ENCODE peak calls at places on chromosomes 3 and 15, in ten cellular contexts. M is fibroblast of lung; H is CD4-positive, alpha-beta T cell; X is tibial nerve; Z is breast epithelium; A is brain microvascular endothelial cell; W is IMR-90; I is CD8-positive, alpha-beta memory T cell; R is coronary artery; S is adrenal gland. T is an unnamed sample.

GRCh38 chr15:88974392-88974791 is 61.2 kb upstream of the MFGE8 start:
- DNase-seq in M (peak), R (no peak), H (no peak), S (no peak), A (peak), I (no peak), Z (no peak), W (peak), X (no peak), T (peak)

GRCh38 chr15:65132841-65133549 is 613 bp downstream of the PDCD7 start:
- DNase-seq in W (peak), H (no peak), X (no peak), S (peak), A (peak), Z (no peak), R (no peak), M (peak), I (peak), T (peak)

GRCh38 chr3:97736928-97737327 is 27.6 kb upstream of the ARL6 start:
- DNase-seq in R (no peak), W (no peak), Z (no peak), A (no peak), M (no peak), X (no peak), I (no peak), S (no peak), H (no peak), T (no peak)

GRCh38 chr3:45751537-45752242 is 44.6 kb downstream of the SLC6A20 start:
- DNase-seq in R (no peak), A (no peak), S (no peak), I (no peak), W (peak), H (no peak), M (no peak), X (no peak), Z (no peak), T (peak)

GRCh38 chr3:13894096-13894811 is 14.4 kb upstream of the WNT7A start:
- DNase-seq in R (no peak), M (no peak), S (no peak), H (no peak), X (no peak), Z (no peak), A (no peak), W (no peak), I (no peak), T (no peak)

GRCh38 chr15:101723161-101723873 is 956 bp downstream of the TARS3 start:
- DNase-seq in I (peak), H (no peak), X (no peak), W (peak), R (no peak), Z (no peak), A (peak), S (peak), M (peak), T (peak)

GRCh38 chr15:83871808-83872559 is 218.1 kb downstream of the ADAMTSL3 start:
- DNase-seq in Z (no peak), M (peak), W (peak), X (no peak), H (no peak), S (peak), I (no peak), R (no peak), A (peak), T (peak)

GRCh38 chr15:83011271-83012037 is at the start of gene C15orf40:
- DNase-seq in M (peak), R (peak), S (peak), A (peak), X (peak), Z (peak), I (peak), H (peak), W (peak), T (peak)

GRCh38 chr3:181700168-181701087 is 11.3 kb upstream of the SOX2 start:
- DNase-seq in A (peak), H (peak), R (no peak), I (peak), M (peak), X (no peak), Z (no peak), S (peak), W (peak), T (peak)

GRCh38 chr15:96047255-96047931 is 283.1 kb upstream of the NR2F2 start:
- DNase-seq in X (no peak), R (no peak), Z (no peak), S (no peak), W (peak), H (no peak), A (peak), M (peak), I (no peak), T (peak)

GRCh38 chr15:95401586-95401985 is 928.9 kb upstream of the NR2F2 start:
- DNase-seq in H (no peak), M (no peak), I (no peak), Z (no peak), S (no peak), R (no peak), W (peak), X (no peak), A (no peak), T (no peak)

GRCh38 chr3:10194328-10195071 is 29.8 kb downstream of the IRAK2 start:
- DNase-seq in W (no peak), I (peak), M (no peak), R (peak), A (no peak), Z (peak), X (no peak), S (peak), H (peak), T (peak)

GRCh38 chr15:73934281-73934680 is 8.0 kb downstream of the LOXL1 start:
- DNase-seq in Z (no peak), X (no peak), I (no peak), H (no peak), W (no peak), R (no peak), S (no peak), A (no peak), M (no peak), T (no peak)

GRCh38 chr3:14929310-14930070 is 17.9 kb upstream of the NR2C2 start:
- DNase-seq in R (no peak), W (no peak), M (no peak), Z (no peak), X (no peak), I (no peak), A (no peak), H (no peak), S (no peak), T (no peak)

GRCh38 chr3:94524102-94524922 is 461.5 kb downstream of the NSUN3 start:
- DNase-seq in I (no peak), H (no peak), W (no peak), M (no peak), S (no peak), R (no peak), X (no peak), A (no peak), Z (no peak), T (no peak)

GRCh38 chr3:132399054-132399929 is 18.0 kb upstream of the DNAJC13 start:
- DNase-seq in S (peak), W (peak), H (no peak), A (peak), Z (no peak), I (no peak), R (no peak), M (peak), X (no peak), T (peak)

GRCh38 chr3:56725175-56725574 is 42.1 kb upstream of the TASOR start:
- DNase-seq in Z (no peak), M (peak), I (peak), H (peak), R (no peak), W (no peak), S (no peak), A (no peak), X (no peak), T (no peak)

GRCh38 chr3:106013971-106014370 is 145.2 kb upstream of the CBLB start:
- DNase-seq in H (no peak), W (peak), X (no peak), A (peak), M (peak), S (no peak), Z (no peak), I (no peak), R (no peak), T (peak)

GRCh38 chr3:16724487-16724886 is 119.3 kb upstream of the DAZL start:
- DNase-seq in S (no peak), X (no peak), R (no peak), I (no peak), M (peak), Z (no peak), A (peak), H (no peak), W (no peak), T (no peak)

GRCh38 chr15:23075927-23076326 is 36.6 kb upstream of the TUBGCP5 start:
- DNase-seq in M (no peak), R (no peak), I (no peak), A (no peak), H (no peak), X (no peak), S (no peak), Z (no peak), W (no peak), T (no peak)

GRCh38 chr3:6965881-6966280 is 105.0 kb downstream of the GRM7 start:
- DNase-seq in I (no peak), W (no peak), Z (no peak), M (no peak), X (no peak), A (no peak), H (no peak), R (no peak), S (no peak), T (no peak)

GRCh38 chr15:60859996-60860494 is 369.1 kb downstream of the RORA start:
- DNase-seq in A (no peak), I (no peak), H (no peak), W (peak), M (peak), X (no peak), R (no peak), Z (peak), S (no peak), T (peak)

GRCh38 chr3:39255503-39256325 is 24.1 kb downstream of the CX3CR1 start:
- DNase-seq in W (no peak), H (no peak), X (no peak), Z (no peak), M (no peak), I (no peak), S (peak), R (no peak), A (no peak), T (no peak)

GRCh38 chr15:31023841-31024240 is 32.4 kb upstream of the MTMR10 start:
- DNase-seq in W (peak), R (no peak), H (no peak), S (no peak), X (no peak), I (no peak), Z (no peak), A (no peak), M (peak), T (no peak)

GRCh38 chr3:10383850-10384248 is 62.9 kb upstream of the SEC13 start:
- DNase-seq in R (no peak), Z (no peak), A (no peak), W (no peak), M (no peak), S (no peak), I (no peak), H (no peak), X (no peak), T (no peak)

GRCh38 chr3:196596355-196596754 is 27.9 kb downstream of the FBXO45 start:
- DNase-seq in X (no peak), H (no peak), I (no peak), R (no peak), S (no peak), W (no peak), M (no peak), Z (no peak), A (no peak), T (peak)

GRCh38 chr3:53171827-53172505 is 11.0 kb downstream of the PRKCD start:
- DNase-seq in H (no peak), R (no peak), M (no peak), I (no peak), A (no peak), S (no peak), W (no peak), Z (no peak), X (no peak), T (no peak)

GRCh38 chr3:193451881-193452280 is 73.3 kb upstream of the ATP13A5 start:
- DNase-seq in Z (no peak), A (no peak), R (no peak), I (no peak), H (no peak), W (no peak), M (peak), S (no peak), X (no peak), T (no peak)

GRCh38 chr3:12632523-12632922 is 31.4 kb downstream of the RAF1 start:
- DNase-seq in X (no peak), Z (no peak), W (no peak), A (no peak), S (no peak), M (no peak), R (no peak), H (no peak), I (no peak), T (no peak)

GRCh38 chr3:11438636-11439035 is 166.4 kb downstream of the ATG7 start:
- DNase-seq in X (peak), R (no peak), A (peak), H (no peak), I (no peak), Z (no peak), W (peak), M (no peak), S (peak), T (no peak)

GRCh38 chr3:129003578-129004112 is 2.5 kb downstream of the EFCC1 start:
- DNase-seq in X (no peak), Z (no peak), W (no peak), H (peak), S (peak), R (no peak), M (no peak), A (no peak), I (peak), T (no peak)

GRCh38 chr3:149437710-149438109 is 36.8 kb upstream of the TM4SF4 start:
- DNase-seq in R (no peak), X (no peak), M (no peak), A (no peak), I (no peak), H (no peak), Z (no peak), W (no peak), S (no peak), T (no peak)

GRCh38 chr3:69214241-69214640 is 91.8 kb upstream of the LMOD3 start:
- DNase-seq in X (no peak), Z (no peak), I (no peak), A (no peak), W (no peak), R (no peak), S (no peak), H (no peak), M (no peak), T (no peak)

GRCh38 chr3:72797773-72798543 is 50.3 kb downstream of the SHQ1 start:
- DNase-seq in M (peak), Z (no peak), S (peak), I (no peak), W (peak), H (no peak), A (peak), R (no peak), X (no peak), T (peak)

GRCh38 chr3:72270072-72270611 is 485.2 kb upstream of the PROK2 start:
- DNase-seq in H (no peak), A (peak), M (peak), I (no peak), S (peak), X (peak), W (peak), Z (peak), R (peak), T (peak)

GRCh38 chr3:89692601-89693000 is 585.2 kb downstream of the EPHA3 start:
- DNase-seq in X (no peak), S (no peak), H (no peak), R (no peak), Z (no peak), M (no peak), W (no peak), A (no peak), I (no peak), T (no peak)

GRCh38 chr15:78162038-78162437 is 12.9 kb downstream of the IDH3A start:
- DNase-seq in X (no peak), M (no peak), H (peak), I (no peak), W (no peak), S (no peak), Z (no peak), R (no peak), A (no peak), T (no peak)

GRCh38 chr3:134749802-134750553 is 45.1 kb upstream of the EPHB1 start:
- DNase-seq in Z (no peak), R (no peak), X (no peak), A (no peak), S (no peak), M (no peak), W (no peak), I (no peak), H (no peak), T (no peak)

GRCh38 chr15:74955017-74955416 is 1.6 kb downstream of the RPP25 start:
- DNase-seq in W (no peak), X (no peak), S (no peak), I (no peak), A (no peak), Z (no peak), M (no peak), R (no peak), H (no peak), T (no peak)
- H3K27ac ChIP-seq in W (peak), X (no peak), S (peak), I (no peak), A (no peak), Z (peak), M (no peak), R (peak), H (no peak), T (no peak)

GRCh38 chr15:52663895-52664294 is 15.3 kb downstream of the ATOSA start:
- DNase-seq in X (no peak), R (no peak), M (no peak), S (no peak), Z (no peak), W (no peak), H (no peak), A (no peak), I (no peak), T (no peak)

GRCh38 chr15:52658955-52659354 is 20.2 kb downstream of the ATOSA start:
- DNase-seq in H (peak), M (no peak), Z (no peak), S (no peak), I (no peak), W (no peak), X (no peak), R (no peak), A (no peak), T (no peak)

GRCh38 chr15:52661909-52662308 is 17.3 kb downstream of the ATOSA start:
- DNase-seq in S (no peak), H (no peak), W (no peak), X (no peak), R (no peak), I (no peak), Z (no peak), A (no peak), M (no peak), T (no peak)

GRCh38 chr15:52657338-52657737 is 21.9 kb downstream of the ATOSA start:
- DNase-seq in X (no peak), A (peak), R (no peak), Z (no peak), H (no peak), M (peak), W (peak), S (no peak), I (no peak), T (peak)

DNA sequence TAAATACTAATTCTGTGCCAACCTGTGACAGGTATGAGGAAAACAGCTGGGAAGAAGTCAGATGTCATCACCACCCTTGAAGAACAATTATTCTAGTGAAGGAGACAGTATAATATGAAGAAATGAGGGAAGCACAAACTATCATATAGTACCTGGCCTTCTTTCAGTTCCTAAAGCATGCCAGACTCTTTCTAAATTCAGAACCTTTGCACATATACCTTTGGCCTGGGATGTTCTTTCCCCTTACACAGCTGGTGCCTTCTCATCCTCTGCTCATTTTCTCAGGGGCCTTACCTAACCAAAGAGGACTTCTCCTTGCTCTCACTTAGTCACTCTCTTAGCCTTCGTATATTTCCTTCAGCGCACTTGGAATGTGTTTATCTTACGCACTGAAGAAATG is 19.0 kb downstream of the ATOSA start:
- DNase-seq in Z (no peak), M (no peak), S (no peak), X (no peak), W (no peak), R (no peak), I (no peak), A (no peak), H (no peak), T (no peak)
- H3K27ac ChIP-seq in Z (no peak), M (no peak), S (no peak), X (no peak), W (no peak), R (no peak), I (no peak), A (no peak), H (no peak), T (no peak)

DNA sequence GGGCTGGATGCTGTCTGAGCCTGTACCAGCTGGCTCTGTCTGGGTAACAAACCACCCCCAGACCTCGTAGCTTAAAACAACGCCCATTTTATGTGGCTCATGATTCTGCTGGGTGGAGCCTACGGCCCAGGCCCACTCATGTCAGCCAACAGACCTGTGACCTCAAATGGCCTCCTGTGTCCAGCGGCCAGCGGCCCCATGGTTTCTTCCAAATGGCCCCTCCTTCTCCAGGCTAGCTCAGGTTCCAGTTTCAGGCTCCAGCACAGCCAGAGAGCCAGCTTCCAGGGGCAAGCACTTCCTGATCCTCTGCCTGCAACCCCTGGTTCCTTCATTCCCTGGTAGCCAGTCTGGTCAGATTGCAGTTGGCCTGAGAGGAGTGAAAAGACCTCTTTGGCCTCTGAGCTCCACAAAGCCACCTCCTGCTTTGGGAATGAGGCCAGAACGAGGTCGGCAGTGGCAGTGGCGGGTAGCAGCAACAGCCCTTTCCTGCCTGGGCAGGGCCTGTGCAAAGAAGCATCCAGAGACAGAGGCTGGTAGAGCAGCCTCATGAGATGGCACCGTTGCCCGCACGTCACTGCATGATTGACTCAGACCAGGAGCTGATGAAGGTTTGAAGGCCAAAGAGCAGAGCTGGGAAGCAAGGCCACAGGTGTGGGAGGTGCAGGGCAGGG is 21.0 kb upstream of the PLXNA1 start:
- DNase-seq in S (peak), X (no peak), A (no peak), M (no peak), I (no peak), R (no peak), H (no peak), W (no peak), Z (no peak), T (peak)
- H3K27ac ChIP-seq in S (no peak), X (no peak), A (no peak), M (no peak), I (peak), R (peak), H (no peak), W (no peak), Z (peak), T (no peak)

GRCh38 chr15:80501453-80501852 is 97.3 kb downstream of the ARNT2 start:
- DNase-seq in M (no peak), R (no peak), I (no peak), W (no peak), Z (no peak), S (no peak), H (no peak), X (no peak), A (no peak), T (no peak)

GRCh38 chr15:80503319-80503952 is 99.3 kb downstream of the ARNT2 start:
- DNase-seq in X (no peak), I (no peak), A (no peak), Z (no peak), M (no peak), H (no peak), W (no peak), S (no peak), R (no peak), T (no peak)

GRCh38 chr15:80504931-80505330 is 100.7 kb downstream of the ARNT2 start:
- DNase-seq in R (no peak), X (no peak), W (no peak), H (no peak), I (no peak), A (no peak), Z (no peak), M (no peak), S (no peak), T (no peak)

GRCh38 chr15:80500021-80500420 is 95.8 kb downstream of the ARNT2 start:
- DNase-seq in A (no peak), W (no peak), R (no peak), X (no peak), S (no peak), Z (no peak), H (no peak), M (no peak), I (no peak), T (no peak)

GRCh38 chr15:80502782-80503181 is 98.6 kb downstream of the ARNT2 start:
- DNase-seq in M (no peak), A (no peak), Z (no peak), R (no peak), I (no peak), W (no peak), S (no peak), H (no peak), X (no peak), T (no peak)
- H3K27ac ChIP-seq in M (peak), A (no peak), Z (peak), R (peak), I (no peak), W (peak), S (no peak), H (no peak), X (peak), T (no peak)

DNA sequence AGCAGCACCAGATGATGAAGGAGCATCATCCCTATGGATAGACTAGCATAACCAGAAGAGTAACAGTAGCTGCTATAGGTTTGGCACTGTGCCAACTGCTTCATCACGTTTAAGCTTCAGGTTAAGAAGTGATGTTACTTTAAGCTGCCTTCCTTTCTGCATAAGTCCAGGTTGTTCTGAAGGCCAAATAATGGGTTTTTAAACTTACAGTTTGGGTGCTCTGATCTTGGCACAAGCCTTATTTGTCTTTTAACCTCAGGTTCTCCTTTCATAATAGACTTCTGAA is 50.7 kb downstream of the CMSS1 start:
- DNase-seq in M (peak), H (no peak), I (no peak), W (peak), A (no peak), S (no peak), X (no peak), Z (no peak), R (no peak), T (peak)
- H3K27ac ChIP-seq in M (no peak), H (no peak), I (no peak), W (no peak), A (no peak), S (no peak), X (no peak), Z (peak), R (peak), T (peak)